ENCODE peak calls at places on chromosomes 11 and 22, in six cellular contexts. D is GM12864, U is A549, Z is pancreas, K is thoracic aorta, T is epithelial cell of esophagus. I is an unnamed sample.

GRCh38 chr22:45493286-45493771 is 9.4 kb upstream of the FBLN1 start:
- DNase-seq in T (no peak), D (no peak), Z (no peak), U (no peak), K (no peak), I (no peak)

GRCh38 chr11:34358258-34358665 is 452 bp upstream of the ABTB2 start:
- DNase-seq in T (peak; percentile 78), Z (peak; percentile 80), K (peak; percentile 13), U (peak; percentile 71), D (no peak), I (no peak)

GRCh38 chr22:45718391-45718790 is 46.8 kb downstream of the ATXN10 start:
- DNase-seq in Z (no peak), D (no peak), T (no peak), K (no peak), U (no peak), I (no peak)

GRCh38 chr22:46539169-46539568 is 1.7 kb upstream of the CELSR1 start:
- DNase-seq in D (no peak), K (no peak), Z (no peak), T (peak; percentile 76), U (no peak), I (no peak)

GRCh38 chr11:62195945-62196344 is 5.9 kb downstream of the SCGB1D1 start:
- DNase-seq in U (no peak), Z (no peak), K (no peak), T (no peak), D (no peak), I (no peak)

GRCh38 chr22:17917490-17917983 is 106.8 kb downstream of the MICAL3 start:
- DNase-seq in D (no peak), Z (no peak), U (no peak), T (peak; percentile 30), K (no peak), I (no peak)

GRCh38 chr22:28813772-28814518 is 13.6 kb upstream of the XBP1 start:
- DNase-seq in U (no peak), T (no peak), D (no peak), K (no peak), Z (peak; percentile 67), I (no peak)

GRCh38 chr11:124618863-124619262 is 3.8 kb upstream of the TBRG1 start:
- DNase-seq in U (no peak), K (no peak), T (no peak), D (no peak), Z (no peak), I (no peak)

GRCh38 chr11:14626650-14627049 is 17.0 kb upstream of the PDE3B start:
- DNase-seq in U (no peak), D (no peak), T (no peak), Z (no peak), K (no peak), I (no peak)

GRCh38 chr11:69111578-69112247 is 44.0 kb upstream of the SMIM38 start:
- DNase-seq in K (no peak), D (no peak), Z (peak; percentile 22), T (no peak), U (no peak), I (no peak)

GRCh38 chr11:76658231-76658630 is 12.3 kb downstream of the LRRC32 start:
- DNase-seq in U (no peak), T (no peak), D (no peak), Z (no peak), K (no peak), I (no peak)

GRCh38 chr22:24134090-24134846 is 47.0 kb upstream of the SUSD2 start:
- DNase-seq in K (no peak), T (no peak), Z (peak; percentile 31), D (no peak), U (no peak), I (no peak)

GRCh38 chr11:30423886-30424285 is 101.0 kb downstream of the ARL14EP start:
- DNase-seq in K (no peak), T (no peak), U (no peak), D (no peak), Z (no peak), I (no peak)

GRCh38 chr11:61009392-61010275 is 38.2 kb downstream of the CD6 start:
- DNase-seq in T (no peak), Z (no peak), D (no peak), K (no peak), U (no peak), I (no peak)

GRCh38 chr22:47474464-47474863 is 712.0 kb downstream of the TBC1D22A start:
- DNase-seq in D (no peak), K (no peak), U (no peak), T (no peak), Z (no peak), I (no peak)

GRCh38 chr22:38452373-38453064 is 2.5 kb downstream of the KCNJ4 start:
- DNase-seq in T (peak; percentile 24), U (no peak), Z (no peak), K (no peak), D (no peak), I (no peak)

GRCh38 chr11:112292785-112293407 is 32.2 kb upstream of the PLET1 start:
- DNase-seq in T (peak; percentile 94), K (peak; percentile 58), Z (no peak), U (no peak), D (no peak), I (no peak)

GRCh38 chr11:38460901-38461300 is 1862.9 kb upstream of the RAG2 start:
- DNase-seq in D (no peak), T (peak; percentile 80), U (no peak), K (no peak), Z (no peak), I (peak; percentile 64)

GRCh38 chr11:119479685-119480275 is 56.8 kb upstream of the THY1 start:
- DNase-seq in U (peak; percentile 72), T (peak; percentile 48), Z (no peak), K (no peak), D (no peak), I (no peak)

GRCh38 chr11:114284914-114285313 is 11.3 kb upstream of the NNMT start:
- DNase-seq in K (no peak), U (no peak), Z (no peak), D (no peak), T (no peak), I (no peak)

GRCh38 chr22:23511627-23512347 is 68.3 kb downstream of the IGLL1 start:
- DNase-seq in U (no peak), T (no peak), Z (no peak), K (no peak), D (no peak), I (no peak)

GRCh38 chr11:75303544-75304224 is 47.8 kb downstream of the ARRB1 start:
- DNase-seq in T (no peak), U (no peak), D (no peak), Z (peak; percentile 23), K (no peak), I (no peak)

GRCh38 chr22:47837703-47838102 is 1075.3 kb downstream of the TBC1D22A start:
- DNase-seq in D (no peak), U (no peak), Z (no peak), T (peak; percentile 11), K (no peak), I (no peak)

GRCh38 chr11:113989916-113990315 is 15.0 kb downstream of the HTR3A start:
- DNase-seq in U (no peak), K (no peak), T (no peak), D (no peak), Z (no peak), I (no peak)

GRCh38 chr11:62242021-62242420 is at the start of gene SCGB1D2:
- DNase-seq in U (peak; percentile 23), Z (peak; percentile 85), T (peak; percentile 60), D (no peak), K (no peak), I (no peak)

GRCh38 chr11:26992031-26992541 is 1.8 kb upstream of the FIBIN start:
- DNase-seq in D (no peak), T (peak; percentile 90), K (no peak), Z (no peak), U (no peak), I (no peak)

GRCh38 chr11:71530602-71531001 is 3.5 kb downstream of the KRTAP5-7 start:
- DNase-seq in D (no peak), U (no peak), K (no peak), T (no peak), Z (no peak), I (no peak)

GRCh38 chr11:105392546-105392945 is 217.3 kb upstream of the GRIA4 start:
- DNase-seq in T (peak; percentile 8), D (no peak), K (no peak), U (no peak), Z (no peak), I (no peak)
- TF ChIP-seq CTCF in T (no peak), D (no peak), K (no peak), U (no peak), Z (no peak), I (no peak)

GRCh38 chr11:45871638-45872037 is 13.8 kb upstream of the MAPK8IP1 start:
- DNase-seq in K (no peak), Z (no peak), D (no peak), U (no peak), T (peak; percentile 39), I (no peak)

GRCh38 chr11:45869551-45869950 is 15.9 kb upstream of the MAPK8IP1 start:
- DNase-seq in T (no peak), K (no peak), U (no peak), Z (no peak), D (no peak), I (no peak)

GRCh38 chr11:45876401-45876800 is 9.1 kb upstream of the MAPK8IP1 start:
- DNase-seq in K (no peak), U (no peak), D (no peak), Z (no peak), T (no peak), I (no peak)

GRCh38 chr11:45870706-45871105 is 14.7 kb upstream of the MAPK8IP1 start:
- DNase-seq in Z (no peak), K (no peak), D (no peak), T (no peak), U (no peak), I (no peak)

DNA sequence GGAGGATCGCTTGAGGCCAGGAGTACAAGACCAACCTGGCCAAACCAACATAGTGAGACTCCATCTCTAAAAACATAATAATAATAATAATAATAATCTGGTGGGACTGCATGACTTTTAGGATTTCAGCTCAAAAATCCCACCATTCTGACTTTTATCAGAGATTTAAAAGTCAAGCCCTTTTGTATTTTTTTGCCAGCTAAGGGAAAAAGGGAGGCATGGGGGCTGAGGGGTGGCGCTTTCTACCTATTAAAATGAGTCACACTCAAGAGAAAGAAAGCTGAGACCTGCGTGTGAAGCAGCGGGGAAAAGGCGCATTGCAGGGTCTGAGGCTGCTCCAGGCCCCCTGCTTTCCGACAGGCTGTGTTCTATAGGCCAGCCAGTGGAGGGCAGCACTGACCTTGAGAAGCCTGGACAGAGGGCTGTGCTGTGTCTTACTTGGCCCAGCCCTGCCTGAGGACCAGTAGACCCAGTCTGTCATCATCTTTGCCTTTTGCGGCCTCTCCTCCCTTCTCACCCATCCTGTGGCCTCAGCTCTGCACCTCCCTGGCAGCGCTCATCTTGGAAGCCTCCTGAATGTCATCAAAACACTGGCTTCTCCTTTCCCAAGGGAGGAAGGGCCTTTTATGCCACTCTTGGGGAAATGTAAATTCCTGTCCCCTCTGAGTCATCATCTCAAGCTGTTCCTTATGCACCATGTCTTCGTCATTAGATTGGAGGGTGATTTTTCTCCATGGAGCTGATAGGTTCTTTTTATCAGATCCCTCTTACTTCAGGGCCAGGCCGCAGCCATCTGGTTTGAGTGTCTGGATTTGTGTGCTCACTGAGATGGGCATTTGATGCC is 12.7 kb upstream of the MAPK8IP1 start:
- DNase-seq in D (no peak), U (peak; percentile 68), T (peak; percentile 78), K (no peak), Z (no peak), I (no peak)
- TF ChIP-seq CTCF in D (peak; percentile 64), U (peak; percentile 62), T (peak; percentile 70), K (peak; percentile 35), Z (peak; percentile 20), I (no peak)

GRCh38 chr11:32526715-32527114 is 56.9 kb upstream of the EIF3M start:
- DNase-seq in T (no peak), U (no peak), D (no peak), Z (no peak), K (no peak), I (no peak)
- TF ChIP-seq CTCF in T (no peak), U (no peak), D (no peak), Z (no peak), K (no peak), I (no peak)

GRCh38 chr22:35761037-35761436 is 43.4 kb downstream of the APOL5 start:
- DNase-seq in K (no peak), Z (no peak), T (peak; percentile 18), U (peak; percentile 15), D (no peak), I (no peak)
- TF ChIP-seq CTCF in K (no peak), Z (no peak), T (peak; percentile 21), U (peak; percentile 21), D (peak; percentile 23), I (no peak)